ENCODE peak calls at places on chromosomes 13 and 19, in seven cellular contexts. O, N, H, J, S, W and U are unnamed samples.

GRCh38 chr19:677201-677600 is 1.0 kb downstream of the FSTL3 start:
- DNase-seq in O (no peak), N (no peak), H (no peak), J (no peak), S (peak; percentile 54), W (no peak), U (no peak)

GRCh38 chr19:34731019-34731829 is 2.8 kb upstream of the ZNF181 start:
- DNase-seq in O (no peak), N (no peak), H (no peak), J (no peak), S (no peak), W (no peak), U (no peak)

GRCh38 chr19:35000338-35000646 is 169 bp downstream of the GRAMD1A start:
- DNase-seq in O (no peak), N (no peak), H (no peak), J (no peak), S (no peak), W (peak; percentile 63), U (no peak)

GRCh38 chr13:20401958-20402856 is 123.5 kb downstream of the CRYL1 start:
- DNase-seq in O (peak; percentile 27), N (no peak), H (peak; percentile 55), J (no peak), S (no peak), W (no peak), U (no peak)

GRCh38 chr19:57656346-57656745 is 12.4 kb upstream of the ZSCAN4 start:
- DNase-seq in O (no peak), N (no peak), H (no peak), J (no peak), S (no peak), W (no peak), U (no peak)

GRCh38 chr13:27040826-27041108 is 130.8 kb downstream of the USP12 start:
- DNase-seq in O (no peak), N (no peak), H (no peak), J (no peak), S (no peak), W (no peak), U (no peak)

GRCh38 chr13:110826861-110827672 is 87.8 kb downstream of the ANKRD10 start:
- DNase-seq in O (no peak), N (no peak), H (no peak), J (no peak), S (no peak), W (no peak), U (no peak)

GRCh38 chr13:110036060-110036459 is 249.7 kb upstream of the IRS2 start:
- DNase-seq in O (no peak), N (no peak), H (no peak), J (no peak), S (no peak), W (no peak), U (no peak)

GRCh38 chr13:32001392-32001768 is 30.2 kb upstream of the FRY start:
- DNase-seq in O (peak; percentile 66), N (peak; percentile 10), H (no peak), J (no peak), S (no peak), W (no peak), U (no peak)

GRCh38 chr13:63184693-63185092 is 1769.0 kb upstream of the PCDH20 start:
- DNase-seq in O (no peak), N (no peak), H (no peak), J (no peak), S (peak; percentile 45), W (no peak), U (no peak)